ENCODE peak calls at places on chromosomes 4 and X, in five cellular contexts. T is fibroblast of pulmonary artery, B is cardiac fibroblast, N is HCT116, P is AG10803. K is an unnamed sample.

GRCh38 chr4:28310926-28311325 is 1450.3 kb downstream of the STIM2 start:
- DNase-seq in T (no peak), B (no peak), N (no peak), P (no peak), K (no peak)

GRCh38 chr4:95355021-95355420 is 193.8 kb downstream of the UNC5C start:
- DNase-seq in T (no peak), B (no peak), N (no peak), P (no peak), K (no peak)

GRCh38 chr4:183366436-183366835 is 44.2 kb upstream of the CLDN24 start:
- DNase-seq in T (no peak), B (no peak), N (no peak), P (no peak), K (no peak)

GRCh38 chr4:78058591-78059523 is 1.7 kb downstream of the FRAS1 start:
- DNase-seq in T (peak; percentile 23), B (peak; percentile 55), N (no peak), P (peak; percentile 27), K (peak; percentile 17)

GRCh38 chr4:26459054-26459755 is 31.1 kb downstream of the CCKAR start:
- DNase-seq in T (peak; percentile 81), B (peak; percentile 83), N (peak; percentile 61), P (peak; percentile 79), K (no peak)

GRCh38 chrX:137915466-137915865 is 349.5 kb downstream of the ZIC3 start:
- DNase-seq in T (no peak), B (no peak), N (no peak), P (no peak), K (no peak)

GRCh38 chrX:38458071-38458470 is 103.3 kb upstream of the TSPAN7 start:
- DNase-seq in T (no peak), B (no peak), N (no peak), P (no peak), K (no peak)

GRCh38 chr4:73613130-73613529 is 7.1 kb downstream of the RASSF6 start:
- DNase-seq in T (no peak), B (no peak), N (no peak), P (no peak), K (no peak)

GRCh38 chrX:1264556-1264955 is 4.1 kb upstream of the CSF2RA start:
- DNase-seq in T (no peak), B (no peak), N (no peak), P (no peak), K (no peak)

GRCh38 chr4:90419124-90419711 is 292.0 kb downstream of the CCSER1 start:
- DNase-seq in T (peak; percentile 59), B (peak; percentile 33), N (peak; percentile 3), P (peak; percentile 6), K (no peak)

GRCh38 chr4:88659061-88659889 is 38.4 kb downstream of the NAP1L5 start:
- DNase-seq in T (peak; percentile 83), B (peak; percentile 83), N (peak; percentile 35), P (peak; percentile 74), K (peak; percentile 57)

GRCh38 chrX:18997916-18998315 is 14.0 kb upstream of the PHKA2 start:
- DNase-seq in T (no peak), B (no peak), N (no peak), P (peak; percentile 38), K (no peak)

GRCh38 chr4:1315838-1316536 is 26.3 kb downstream of the MAEA start:
- DNase-seq in T (no peak), B (no peak), N (no peak), P (no peak), K (peak; percentile 37)

GRCh38 chr4:80196259-80197131 is 808 bp upstream of the PRDM8 start:
- DNase-seq in T (no peak), B (no peak), N (no peak), P (no peak), K (no peak)

GRCh38 chr4:126489826-126490463 is 1142.8 kb upstream of the INTU start:
- DNase-seq in T (no peak), B (no peak), N (no peak), P (no peak), K (no peak)

GRCh38 chr4:128566688-128567087 is 242.8 kb upstream of the JADE1 start:
- DNase-seq in T (no peak), B (peak; percentile 16), N (no peak), P (peak; percentile 43), K (no peak)

GRCh38 chr4:17898553-17898952 is 87.8 kb downstream of the NCAPG start:
- DNase-seq in T (no peak), B (no peak), N (no peak), P (no peak), K (no peak)

GRCh38 chrX:52422884-52423283 is 54.1 kb downstream of the XAGE2 start:
- DNase-seq in T (peak; percentile 64), B (peak; percentile 65), N (no peak), P (peak; percentile 88), K (no peak)

GRCh38 chrX:52271212-52271611 is 86.5 kb downstream of the MAGED4 start:
- DNase-seq in T (peak; percentile 2), B (peak; percentile 13), N (no peak), P (peak; percentile 0), K (peak; percentile 8)

GRCh38 chrX:8144925-8145324 is 26.1 kb downstream of the VCX2 start:
- DNase-seq in T (no peak), B (no peak), N (no peak), P (no peak), K (no peak)

DNA sequence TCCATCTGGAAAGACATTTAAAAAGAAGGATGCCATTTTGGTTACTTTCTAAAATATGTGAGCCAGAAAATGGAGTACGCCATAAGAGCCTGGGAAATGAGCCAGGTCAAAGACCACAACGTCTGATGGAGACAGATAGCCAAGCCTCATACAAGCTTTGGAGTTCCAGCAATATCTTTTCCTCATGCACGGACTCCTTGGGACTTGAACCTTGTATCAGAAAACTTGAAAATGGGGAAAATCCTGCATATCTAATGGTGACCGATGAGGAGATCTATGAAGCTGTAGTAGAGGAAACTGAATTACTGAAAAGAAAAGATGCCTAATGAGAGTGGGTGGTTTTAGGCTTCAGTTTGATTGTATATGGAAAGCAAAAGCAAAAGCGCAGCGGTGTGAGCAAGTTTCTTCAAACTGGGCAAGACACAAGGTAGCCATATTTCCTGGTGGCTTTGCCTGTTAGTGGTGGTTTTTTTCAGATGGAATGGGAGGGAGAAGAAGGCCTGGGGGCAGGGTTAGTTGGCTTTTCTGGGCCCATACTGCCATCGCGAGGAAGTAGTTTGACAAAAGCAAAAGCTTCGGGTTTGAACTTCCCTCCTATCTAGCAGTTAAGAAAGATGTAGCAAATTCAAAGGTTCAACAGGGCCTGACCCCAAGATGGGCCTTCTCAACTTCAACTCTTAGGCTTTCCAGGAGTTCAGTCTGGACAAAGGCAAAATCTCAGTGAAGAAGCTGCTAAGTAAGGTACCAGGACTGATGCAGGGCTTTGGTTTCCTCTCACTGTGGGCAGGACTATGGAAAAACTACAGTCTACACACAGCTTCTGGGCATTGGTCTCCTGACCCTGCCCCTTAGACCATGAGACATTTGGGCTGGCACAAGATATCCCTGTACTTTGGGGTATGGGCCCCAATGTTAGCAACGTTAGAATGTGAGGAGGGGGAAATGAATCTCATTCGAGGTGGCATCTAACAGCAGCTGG is 210.0 kb upstream of the STK26 start:
- DNase-seq in T (no peak), B (no peak), N (no peak), P (peak; percentile 58), K (peak; percentile 70)
- TF ChIP-seq CTCF in T (no peak), B (no peak), N (no peak), P (peak; percentile 27), K (peak; percentile 39)

GRCh38 chrX:133776072-133776471 is 209.3 kb downstream of the GPC3 start:
- DNase-seq in T (no peak), B (no peak), N (no peak), P (no peak), K (peak; percentile 68)
- TF ChIP-seq CTCF in T (peak; percentile 45), B (peak; percentile 37), N (peak; percentile 57), P (peak; percentile 38), K (peak; percentile 52)

GRCh38 chr4:138573246-138573645 is 331.1 kb upstream of the SLC7A11 start:
- DNase-seq in T (no peak), B (no peak), N (no peak), P (no peak), K (no peak)

GRCh38 chr4:138579146-138579545 is 337.0 kb upstream of the SLC7A11 start:
- DNase-seq in T (no peak), B (no peak), N (no peak), P (no peak), K (no peak)

GRCh38 chr4:138577145-138577544 is 335.0 kb upstream of the SLC7A11 start:
- DNase-seq in T (no peak), B (no peak), N (no peak), P (no peak), K (no peak)

GRCh38 chr4:138572007-138572406 is 329.9 kb upstream of the SLC7A11 start:
- DNase-seq in T (peak; percentile 33), B (peak; percentile 3), N (no peak), P (no peak), K (no peak)

DNA sequence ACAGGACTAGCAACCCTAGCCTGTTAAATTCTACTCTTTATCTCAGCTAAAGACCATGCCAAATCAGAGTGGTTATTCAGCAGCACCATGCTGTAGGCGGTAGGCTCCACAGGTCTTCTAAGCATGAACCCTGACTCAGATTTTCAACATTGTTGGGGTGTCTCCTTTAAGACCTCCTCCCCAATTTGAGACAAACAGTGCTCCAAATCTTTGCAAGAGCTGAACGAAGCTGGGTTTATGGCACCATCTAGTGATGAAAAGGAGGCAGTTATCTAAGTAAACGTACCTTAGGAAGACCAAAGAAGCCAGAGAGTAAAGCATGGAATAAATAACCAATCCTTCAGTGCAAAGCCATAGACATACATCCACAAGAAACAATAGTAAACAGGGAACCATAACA is 334.5 kb upstream of the SLC7A11 start:
- DNase-seq in T (peak; percentile 76), B (peak; percentile 61), N (peak; percentile 64), P (peak; percentile 32), K (no peak)
- TF ChIP-seq CTCF in T (peak; percentile 70), B (peak; percentile 58), N (peak; percentile 81), P (peak; percentile 60), K (no peak)

GRCh38 chrX:78618987-78619386 is 40.1 kb downstream of the RTL3 start:
- DNase-seq in T (no peak), B (no peak), N (no peak), P (no peak), K (no peak)

GRCh38 chrX:78622834-78623233 is 36.3 kb downstream of the RTL3 start:
- DNase-seq in T (no peak), B (no peak), N (no peak), P (no peak), K (no peak)

GRCh38 chrX:78624884-78625283 is 34.2 kb downstream of the RTL3 start:
- DNase-seq in T (no peak), B (peak; percentile 0), N (no peak), P (peak; percentile 28), K (no peak)

GRCh38 chrX:78614264-78614663 is 44.9 kb downstream of the RTL3 start:
- DNase-seq in T (no peak), B (no peak), N (no peak), P (no peak), K (no peak)

GRCh38 chrX:78619829-78620228 is 39.3 kb downstream of the RTL3 start:
- DNase-seq in T (peak; percentile 46), B (peak; percentile 53), N (no peak), P (peak; percentile 50), K (no peak)
- TF ChIP-seq CTCF in T (no peak), B (no peak), N (no peak), P (no peak), K (no peak)

DNA sequence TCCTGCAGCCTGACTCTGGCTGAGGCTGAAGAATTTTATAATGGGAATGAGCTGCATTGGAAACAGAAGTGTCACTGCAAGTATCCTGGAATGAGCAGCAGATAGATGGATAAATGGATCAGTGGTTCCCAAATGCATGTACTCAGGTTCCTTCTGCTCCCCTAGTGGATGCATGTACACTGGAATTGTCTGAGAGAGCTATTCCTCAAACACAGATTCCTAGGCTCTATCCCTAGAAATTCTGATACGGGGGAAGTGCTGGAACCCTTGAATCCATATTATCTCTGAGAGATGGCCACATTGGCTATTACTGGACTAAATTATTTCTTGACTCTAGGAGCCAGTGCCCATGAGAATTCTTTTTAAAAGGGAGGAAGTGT is 64.8 kb downstream of the TMEM131L start:
- DNase-seq in T (no peak), B (no peak), N (no peak), P (no peak), K (no peak)
- TF ChIP-seq CTCF in T (peak; percentile 43), B (no peak), N (peak; percentile 37), P (peak; percentile 26), K (no peak)

K was measured in activated CD8-positive, alpha-beta T cell treated with anti-CD3 and anti-CD28 coated beads for 36 hours.